ENCODE peak calls at places on chromosome 1, in six cellular contexts. A is body of pancreas; P is Caki2; W is ELR; N is activated naive CD4-positive, alpha-beta T cell treated with anti-CD3 and anti-CD28 coated beads, Interleukin-2, amount 10 ng/mL, durations not matched to agents 7 days and 5 days; J is activated effector memory CD4-positive, alpha-beta T cell treated with anti-CD3 and anti-CD28 coated beads, Interleukin-2, amount 50 U/mL, for 16 hours. Q is an unnamed sample.

GRCh38 chr1:10280442-10281350 is 70.3 kb downstream of the KIF1B start:
- DNase-seq in A (no peak), P (no peak), W (peak; percentile 34), N (no peak), J (no peak), Q (no peak)

GRCh38 chr1:203870256-203870655 is 8.9 kb downstream of the SNRPE start:
- DNase-seq in A (no peak), P (no peak), W (peak; percentile 75), N (no peak), J (no peak), Q (peak; percentile 78)

GRCh38 chr1:40450491-40451237 is 388 bp downstream of the ZFP69B start:
- DNase-seq in A (peak; percentile 22), P (peak; percentile 42), W (peak; percentile 88), N (peak; percentile 74), J (peak; percentile 94), Q (peak; percentile 57)

GRCh38 chr1:20093940-20094391 is 24.0 kb downstream of the PLA2G5 start:
- DNase-seq in A (no peak), P (no peak), W (no peak), N (no peak), J (no peak), Q (peak; percentile 41)

GRCh38 chr1:31054958-31055481 is 10.5 kb downstream of the PUM1 start:
- DNase-seq in A (no peak), P (no peak), W (no peak), N (no peak), J (no peak), Q (no peak)

GRCh38 chr1:209387969-209388329 is 195.6 kb upstream of the CAMK1G start:
- DNase-seq in A (no peak), P (no peak), W (peak; percentile 66), N (no peak), J (no peak), Q (no peak)

GRCh38 chr1:33060579-33061083 is 20.3 kb upstream of the AZIN2 start:
- DNase-seq in A (no peak), P (no peak), W (peak; percentile 83), N (no peak), J (no peak), Q (peak; percentile 74)

GRCh38 chr1:157289001-157289400 is 150.8 kb upstream of the ETV3 start:
- DNase-seq in A (no peak), P (no peak), W (peak; percentile 11), N (no peak), J (no peak), Q (no peak)

GRCh38 chr1:21664806-21665588 is 4.2 kb downstream of the RAP1GAP start:
- DNase-seq in A (peak; percentile 2), P (no peak), W (no peak), N (peak; percentile 8), J (peak; percentile 33), Q (no peak)

GRCh38 chr1:101005871-101006270 is 19.7 kb downstream of the DPH5 start:
- DNase-seq in A (no peak), P (no peak), W (no peak), N (no peak), J (no peak), Q (no peak)

GRCh38 chr1:190001187-190001586 is 476.5 kb downstream of the BRINP3 start:
- DNase-seq in A (no peak), P (peak; percentile 35), W (peak; percentile 49), N (no peak), J (no peak), Q (no peak)

GRCh38 chr1:232334246-232334645 is 295.7 kb downstream of the SIPA1L2 start:
- DNase-seq in A (no peak), P (no peak), W (no peak), N (no peak), J (no peak), Q (no peak)

GRCh38 chr1:33270808-33271465 is 14.6 kb downstream of the ZNF362 start:
- DNase-seq in A (no peak), P (no peak), W (no peak), N (no peak), J (no peak), Q (no peak)

GRCh38 chr1:202691846-202692245 is 18.4 kb downstream of the SYT2 start:
- DNase-seq in A (no peak), P (no peak), W (no peak), N (no peak), J (no peak), Q (no peak)

GRCh38 chr1:151145158-151146071 is 1.0 kb downstream of the SEMA6C start:
- DNase-seq in A (no peak), P (no peak), W (peak; percentile 31), N (peak; percentile 47), J (no peak), Q (peak; percentile 22)